ENCODE peak calls at places on chromosome 22, in four cellular contexts. R is psoas muscle, L is AG04450, G is WERI-Rb-1. X is an unnamed sample.

GRCh38 chr22:42624551-42625106 is 9.9 kb upstream of the POLDIP3 start:
- DNase-seq in R (no peak), L (no peak), G (no peak), X (no peak)

GRCh38 chr22:44472583-44472982 is 25.4 kb downstream of the RTL6 start:
- DNase-seq in R (no peak), L (no peak), G (no peak), X (no peak)

GRCh38 chr22:19130959-19131684 is at the start of gene TSSK2:
- DNase-seq in R (no peak), L (no peak), G (no peak), X (peak; percentile 31)

GRCh38 chr22:38566726-38567504 is 3.1 kb downstream of the DMC1 start:
- DNase-seq in R (no peak), L (no peak), G (no peak), X (no peak)

GRCh38 chr22:35467788-35468187 is 67.8 kb downstream of the MCM5 start:
- DNase-seq in R (peak; percentile 87), L (no peak), G (peak; percentile 52), X (peak; percentile 60)

GRCh38 chr22:29733362-29734322 is 13.8 kb downstream of the CABP7 start:
- DNase-seq in R (peak; percentile 81), L (no peak), G (peak; percentile 79), X (peak; percentile 94)

GRCh38 chr22:42877597-42878340 is 20.7 kb upstream of the ARFGAP3 start:
- DNase-seq in R (no peak), L (no peak), G (no peak), X (no peak)

GRCh38 chr22:30205281-30206115 is 41.1 kb downstream of the LIF start:
- DNase-seq in R (peak; percentile 85), L (peak; percentile 98), G (peak; percentile 22), X (peak; percentile 39)

GRCh38 chr22:45552017-45552411 is 49.3 kb downstream of the FBLN1 start:
- DNase-seq in R (no peak), L (no peak), G (no peak), X (no peak)

GRCh38 chr22:19873138-19873959 is 18.7 kb upstream of the GNB1L start:
- DNase-seq in R (no peak), L (no peak), G (no peak), X (no peak)

GRCh38 chr22:45602824-45603301 is 68.8 kb upstream of the ATXN10 start:
- DNase-seq in R (no peak), L (no peak), G (no peak), X (peak; percentile 95)

GRCh38 chr22:32717337-32718240 is 83.9 kb upstream of the TIMP3 start:
- DNase-seq in R (peak; percentile 60), L (peak; percentile 70), G (no peak), X (no peak)

GRCh38 chr22:44404341-44405020 is 91.7 kb upstream of the SHISAL1 start:
- DNase-seq in R (peak; percentile 34), L (no peak), G (peak; percentile 2), X (peak; percentile 1)

GRCh38 chr22:25749420-25750169 is 7.6 kb downstream of the MYO18B start:
- DNase-seq in R (no peak), L (no peak), G (no peak), X (no peak)

GRCh38 chr22:32685527-32685926 is 116.0 kb upstream of the TIMP3 start:
- DNase-seq in R (no peak), L (no peak), G (no peak), X (no peak)

GRCh38 chr22:45284705-45285305 is at the start of gene UPK3A:
- DNase-seq in R (peak; percentile 88), L (no peak), G (no peak), X (peak; percentile 83)

GRCh38 chr22:24985824-24986214 is 33.3 kb downstream of the KIAA1671 start:
- DNase-seq in R (no peak), L (no peak), G (no peak), X (no peak)

GRCh38 chr22:27996529-27996925 is 77.5 kb upstream of the PITPNB start:
- DNase-seq in R (no peak), L (no peak), G (no peak), X (no peak)

GRCh38 chr22:45164217-45165123 is 745 bp downstream of the NUP50 start:
- DNase-seq in R (peak; percentile 66), L (no peak), G (peak; percentile 36), X (peak; percentile 41)

GRCh38 chr22:20053407-20054033 is 26.5 kb upstream of the DGCR8 start:
- DNase-seq in R (no peak), L (no peak), G (no peak), X (no peak)

GRCh38 chr22:19984201-19984753 is 32.3 kb downstream of the ARVCF start:
- DNase-seq in R (peak; percentile 90), L (peak; percentile 16), G (peak; percentile 50), X (peak; percentile 72)

GRCh38 chr22:40240671-40241070 is 62.9 kb downstream of the TNRC6B start:
- DNase-seq in R (no peak), L (no peak), G (no peak), X (no peak)

GRCh38 chr22:44063462-44064371 is 39.6 kb downstream of the PARVB start:
- DNase-seq in R (peak; percentile 73), L (no peak), G (no peak), X (no peak)

GRCh38 chr22:25419247-25420113 is 145.0 kb upstream of the GRK3 start:
- DNase-seq in R (no peak), L (no peak), G (no peak), X (peak; percentile 63)

GRCh38 chr22:20746466-20747189 is 27.3 kb upstream of the SERPIND1 start:
- DNase-seq in R (no peak), L (no peak), G (no peak), X (no peak)

GRCh38 chr22:39545310-39546063 is 12.9 kb upstream of the RPS19BP1 start:
- DNase-seq in R (peak; percentile 69), L (no peak), G (no peak), X (no peak)

GRCh38 chr22:32410459-32410858 is 1.6 kb downstream of the RTCB start:
- DNase-seq in R (no peak), L (no peak), G (no peak), X (no peak)

GRCh38 chr22:43159484-43160178 is 8.3 kb downstream of the TSPO start:
- DNase-seq in R (peak; percentile 62), L (no peak), G (peak; percentile 30), X (peak; percentile 47)

GRCh38 chr22:32788884-32789624 is 12.5 kb upstream of the TIMP3 start:
- DNase-seq in R (no peak), L (no peak), G (no peak), X (no peak)

GRCh38 chr22:46069518-46070214 is 80.7 kb upstream of the PPARA start:
- DNase-seq in R (peak; percentile 91), L (peak; percentile 54), G (no peak), X (peak; percentile 95)

GRCh38 chr22:49885281-49885680 is 31.6 kb downstream of the ZBED4 start:
- DNase-seq in R (no peak), L (no peak), G (no peak), X (no peak)

GRCh38 chr22:49885881-49886280 is 32.2 kb downstream of the ZBED4 start:
- DNase-seq in R (no peak), L (no peak), G (no peak), X (no peak)

GRCh38 chr22:49887716-49888115 is 30.5 kb downstream of the ALG12 start:
- DNase-seq in R (no peak), L (no peak), G (no peak), X (no peak)

GRCh38 chr22:49886346-49887073 is 31.7 kb downstream of the ALG12 start:
- DNase-seq in R (no peak), L (no peak), G (no peak), X (no peak)

DNA sequence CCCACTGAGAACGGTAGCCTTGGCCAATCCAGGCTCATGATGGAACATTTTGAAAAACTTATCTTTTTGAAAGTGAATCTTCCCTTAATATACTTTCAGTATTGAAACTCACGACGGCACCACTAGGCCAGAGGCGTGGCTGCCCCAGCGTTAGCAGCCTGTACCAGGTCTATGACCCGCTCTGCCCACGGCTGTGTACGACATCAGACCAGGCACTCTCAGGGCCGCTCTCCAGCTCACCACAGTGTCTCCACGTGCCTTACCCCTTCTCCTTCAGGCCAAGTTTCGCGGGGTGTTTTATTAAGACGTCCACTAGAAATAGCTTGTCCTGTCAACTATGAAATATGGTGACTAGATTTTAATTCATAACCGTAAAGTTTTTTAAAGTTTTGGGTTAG is 31.2 kb downstream of the ALG12 start:
- DNase-seq in R (no peak), L (no peak), G (no peak), X (no peak)
- H3K9me3 ChIP-seq in R (no peaks in the 10 kb centered on the region), L (peaks cover 55% of the 10 kb centered on the region), G (peaks cover 5% of the 10 kb centered on the region), X (no peaks in the 10 kb centered on the region)

DNA sequence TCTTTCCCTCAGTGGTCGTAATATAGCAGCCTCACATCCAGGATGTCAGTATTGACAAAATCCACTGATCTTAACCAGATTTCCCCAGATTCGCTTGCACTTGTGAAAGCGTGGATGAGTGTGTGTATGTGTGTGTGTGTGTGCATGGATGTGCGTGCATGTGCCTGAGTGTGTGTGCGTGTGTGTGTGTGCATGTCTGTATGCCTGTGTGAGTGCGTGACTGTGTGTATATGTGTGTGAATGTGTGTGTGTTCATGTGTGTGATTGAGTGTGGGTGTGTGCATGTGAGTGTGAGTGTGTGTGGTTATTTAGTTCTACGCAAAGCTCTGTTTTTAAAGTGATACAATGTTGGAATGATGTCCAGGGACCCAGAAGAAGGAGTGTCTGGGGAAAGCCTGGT is 723.2 kb downstream of the BRD1 start:
- DNase-seq in R (no peak), L (no peak), G (no peak), X (no peak)
- H3K9me3 ChIP-seq in R (no peaks in the 10 kb centered on the region), L (peaks cover 82% of the 10 kb centered on the region), G (no peaks in the 10 kb centered on the region), X (peaks cover 2% of the 10 kb centered on the region)

GRCh38 chr22:16827506-16827905 is 2.3 kb upstream of the XKR3 start:
- DNase-seq in R (no peak), L (no peak), G (no peak), X (no peak)
- H3K9me3 ChIP-seq in R (no peaks in the 10 kb centered on the region), L (peaks cover 17% of the 10 kb centered on the region), G (no peaks in the 10 kb centered on the region), X (no peaks in the 10 kb centered on the region)

DNA sequence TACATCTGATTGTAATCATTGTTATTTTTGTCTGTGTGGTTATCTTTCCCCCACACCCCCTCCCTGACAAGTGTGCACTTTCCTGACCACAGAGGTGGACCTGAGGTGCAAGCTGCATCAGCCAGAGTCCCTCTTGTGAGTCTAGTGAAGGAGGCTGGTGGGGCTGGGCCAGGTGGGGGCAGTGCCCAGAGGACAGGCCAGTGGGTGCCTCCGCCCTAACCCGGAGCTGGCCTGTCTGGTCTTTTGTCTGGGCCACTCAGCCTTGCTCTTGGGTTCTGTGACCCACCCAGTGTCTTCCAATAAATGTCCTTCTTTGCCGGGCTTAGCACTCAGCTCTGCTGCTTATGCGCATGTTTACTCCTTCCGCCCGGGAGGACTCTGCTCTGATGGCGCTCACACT is 526.2 kb downstream of the TBC1D22A start:
- DNase-seq in R (no peak), L (no peak), G (no peak), X (no peak)
- H3K9me3 ChIP-seq in R (no peaks in the 10 kb centered on the region), L (peaks cover 4% of the 10 kb centered on the region), G (no peaks in the 10 kb centered on the region), X (no peaks in the 10 kb centered on the region)